ENCODE peak calls at places on chromosome 16, in eight cellular contexts. D is colonic mucosa, Z is lower leg skin, R is GM06990, Q is MM.1S, I is tibial nerve, Y is lower lobe of right lung, X is cardiac fibroblast. H is an unnamed sample.

GRCh38 chr16:22628994-22629393 is 118.3 kb downstream of the NPIPB5 start:
- DNase-seq in Z (no peak), D (no peak), Q (no peak), R (no peak), Y (no peak), I (no peak), X (no peak), H (no peak)

GRCh38 chr16:23156946-23157460 is 7.8 kb upstream of the USP31 start:
- DNase-seq in X (no peak), I (no peak), R (no peak), Q (peak; percentile 13), Y (no peak), D (no peak), Z (no peak), H (no peak)

GRCh38 chr16:60001523-60001922 is 1267.4 kb upstream of the GOT2 start:
- DNase-seq in X (no peak), Y (no peak), I (no peak), D (no peak), R (no peak), Z (no peak), Q (no peak), H (no peak)

GRCh38 chr16:57736419-57737281 is 1.1 kb downstream of the KATNB1 start:
- DNase-seq in I (no peak), R (no peak), X (peak; percentile 78), Z (peak; percentile 90), Q (peak; percentile 40), D (peak; percentile 72), Y (no peak), H (peak; percentile 75)

GRCh38 chr16:5430598-5430997 is 333.0 kb upstream of the EEF2KMT start:
- DNase-seq in D (no peak), I (no peak), Y (no peak), R (no peak), Q (no peak), Z (no peak), X (no peak), H (no peak)

GRCh38 chr16:57616241-57616640 is 12.2 kb upstream of the ADGRG1 start:
- DNase-seq in Y (no peak), Z (peak; percentile 73), X (no peak), Q (no peak), D (peak; percentile 18), R (no peak), I (no peak), H (no peak)

GRCh38 chr16:88730632-88731607 is 24.6 kb downstream of the CTU2 start:
- DNase-seq in D (no peak), Q (no peak), I (no peak), R (no peak), X (no peak), Y (no peak), Z (no peak), H (no peak)

GRCh38 chr16:4894276-4895150 is 42.4 kb downstream of the PPL start:
- DNase-seq in R (no peak), X (no peak), Y (no peak), I (no peak), Z (no peak), Q (no peak), D (no peak), H (no peak)

GRCh38 chr16:89073346-89074221 is 20.1 kb upstream of the ACSF3 start:
- DNase-seq in Y (no peak), Q (no peak), Z (no peak), D (no peak), R (no peak), I (no peak), X (no peak), H (no peak)

GRCh38 chr16:50925758-50926357 is 184.0 kb downstream of the CYLD start:
- DNase-seq in X (peak; percentile 13), D (no peak), Q (no peak), Z (peak; percentile 70), R (no peak), I (no peak), Y (no peak), H (peak; percentile 24)

GRCh38 chr16:10514369-10515055 is 65.9 kb downstream of the EMP2 start:
- DNase-seq in D (peak; percentile 46), I (no peak), Z (peak; percentile 77), Q (peak; percentile 75), R (peak; percentile 33), X (peak; percentile 81), Y (no peak), H (peak; percentile 84)

GRCh38 chr16:23398987-23399805 is 53.8 kb downstream of the COG7 start:
- DNase-seq in D (no peak), R (no peak), Q (no peak), Z (no peak), Y (peak; percentile 58), I (no peak), X (peak; percentile 9), H (peak; percentile 4)

GRCh38 chr16:84053237-84053636 is 10.6 kb upstream of the SLC38A8 start:
- DNase-seq in Q (no peak), D (no peak), Z (peak; percentile 72), R (no peak), X (no peak), Y (no peak), I (no peak), H (no peak)

GRCh38 chr16:4375717-4376116 is 4.1 kb downstream of the VASN start:
- DNase-seq in Q (no peak), Z (no peak), R (no peak), Y (no peak), D (no peak), X (no peak), I (no peak), H (peak; percentile 73)

GRCh38 chr16:73365010-73365409 is 317.1 kb upstream of the ZFHX3 start:
- DNase-seq in Q (no peak), Z (no peak), X (peak; percentile 5), Y (no peak), I (no peak), R (no peak), D (no peak), H (peak; percentile 2)

GRCh38 chr16:67169011-67169451 is 1.3 kb upstream of the NOL3 start:
- DNase-seq in Z (no peak), R (no peak), Y (no peak), I (no peak), Q (no peak), D (peak; percentile 28), X (no peak), H (no peak)
- H3K4me3 ChIP-seq in Z (no peak overlapping the region), R (no peak overlapping the region), Y (no peak overlapping the region), I (no peak overlapping the region), Q (no peak overlapping the region), D (no peak overlapping the region), X (no peak overlapping the region), H (no peak overlapping the region)

GRCh38 chr16:69798466-69798865 is 36.3 kb downstream of the WWP2 start:
- DNase-seq in Z (no peak), R (no peak), D (no peak), X (peak; percentile 20), Y (no peak), I (no peak), Q (no peak), H (peak; percentile 30)
- TF ChIP-seq CTCF in Z (no peak), R (peak; percentile 2), D (no peak), X (peak; percentile 53), Y (no peak), I (no peak), Q (no peak), H (peak; percentile 57)

GRCh38 chr16:86962259-86962658 is 354.9 kb downstream of the C16orf95 start:
- DNase-seq in Q (no peak), I (no peak), D (no peak), X (no peak), Y (no peak), Z (no peak), R (no peak), H (no peak)

GRCh38 chr16:86960266-86960665 is 356.9 kb downstream of the C16orf95 start:
- DNase-seq in Z (no peak), R (no peak), Q (no peak), D (no peak), I (no peak), X (no peak), Y (no peak), H (no peak)

GRCh38 chr16:86959729-86960128 is 357.5 kb downstream of the C16orf95 start:
- DNase-seq in R (no peak), Y (no peak), I (no peak), X (no peak), Z (no peak), D (no peak), Q (no peak), H (no peak)

GRCh38 chr16:86962913-86963312 is 354.3 kb downstream of the C16orf95 start:
- DNase-seq in R (no peak), I (no peak), X (no peak), Z (no peak), D (no peak), Y (no peak), Q (no peak), H (no peak)

DNA sequence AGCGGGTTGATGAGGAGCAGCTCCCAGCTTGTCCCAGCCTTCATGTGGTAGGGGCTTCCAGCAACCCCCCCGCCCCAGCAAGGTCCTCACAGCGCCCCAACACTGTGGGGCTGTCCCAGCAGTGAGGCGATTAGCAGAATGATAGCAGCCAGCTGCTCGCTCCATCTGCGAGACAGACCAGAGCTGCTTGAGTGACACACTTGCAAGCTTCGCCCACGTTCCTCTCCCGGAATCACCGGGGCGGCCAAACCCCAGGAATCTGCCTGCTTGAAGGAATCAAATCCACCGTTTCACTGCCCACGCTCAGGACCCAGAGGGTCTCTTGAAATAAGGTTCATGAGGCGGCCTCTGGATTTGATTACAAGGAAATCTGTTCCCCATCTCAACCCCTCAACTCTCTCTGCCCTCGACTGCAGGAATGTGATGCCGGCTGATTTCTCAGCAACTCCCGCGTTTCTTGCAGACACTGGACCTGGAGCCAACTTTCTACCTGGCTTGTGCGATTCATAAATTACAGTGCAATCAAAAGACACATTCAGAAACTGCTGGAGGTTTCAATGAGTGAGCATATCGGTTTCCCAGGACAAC is 356.0 kb downstream of the C16orf95 start:
- DNase-seq in R (no peak), Q (no peak), Y (no peak), X (peak; percentile 43), I (no peak), Z (no peak), D (no peak), H (peak; percentile 29)
- H3K4me3 ChIP-seq in R (no peak overlapping the region), Q (no peak overlapping the region), Y (no peak overlapping the region), X (no peak overlapping the region), I (no peak overlapping the region), Z (no peak overlapping the region), D (no peak overlapping the region), H (no peak overlapping the region)

GRCh38 chr16:546909-547770 is 13.1 kb upstream of the PRR35 start:
- DNase-seq in I (peak; percentile 54), Y (peak; percentile 78), Z (no peak), Q (no peak), D (peak; percentile 91), X (peak; percentile 46), R (peak; percentile 84), H (peak; percentile 57)
- TF ChIP-seq CTCF in I (peak; percentile 40), Y (no peak), Z (no peak), Q (no peak), D (peak; percentile 65), X (peak; percentile 56), R (peak; percentile 67), H (peak; percentile 64)

GRCh38 chr16:80541306-80541694 is 507 bp downstream of the DYNLRB2 start:
- DNase-seq in Z (no peak), Q (no peak), D (no peak), X (no peak), R (no peak), I (no peak), Y (no peak), H (no peak)
- H3K4me3 ChIP-seq in Z (peak overlapping the region; percentile 47), Q (peak overlapping the region; percentile 69), D (peak overlapping the region; percentile 54), X (peak overlapping the region; percentile 77), R (peak overlapping the region; percentile 80), I (peak overlapping the region; percentile 64), Y (peak overlapping the region; percentile 59), H (peak overlapping the region; percentile 76)

GRCh38 chr16:30670072-30670824 is 12.0 kb downstream of the FBRS start:
- DNase-seq in Q (no peak), D (no peak), Y (no peak), R (no peak), I (no peak), Z (no peak), X (no peak), H (no peak)
- TF ChIP-seq CTCF in Q (no peak), D (no peak), Y (no peak), R (no peak), I (no peak), Z (no peak), X (no peak), H (no peak)